ENCODE peak calls at places on chromosomes 7 and 10, in five cellular contexts. Q, J, K, F and V are unnamed samples.

GRCh38 chr7:19061331-19061730 is 56.1 kb downstream of the TWIST1 start:
- DNase-seq in Q (no peak), K (no peak), J (no peak), F (no peak), V (no peak)

GRCh38 chr7:45689797-45690761 is 115.9 kb downstream of the ADCY1 start:
- DNase-seq in K (no peak), F (no peak), Q (no peak), J (no peak), V (no peak)

GRCh38 chr7:158110661-158111555 is 476.7 kb downstream of the PTPRN2 start:
- DNase-seq in F (no peak), J (no peak), Q (peak; percentile 40), K (no peak), V (no peak)

GRCh38 chr7:136163333-136163732 is 186.2 kb upstream of the MTPN start:
- DNase-seq in F (no peak), Q (no peak), K (no peak), J (no peak), V (no peak)

GRCh38 chr10:120689766-120690539 is 161.2 kb upstream of the WDR11 start:
- DNase-seq in Q (no peak), K (no peak), J (no peak), F (no peak), V (no peak)

GRCh38 chr10:75018233-75018632 is 93.2 kb upstream of the SAMD8 start:
- DNase-seq in K (no peak), J (no peak), F (no peak), Q (no peak), V (no peak)

GRCh38 chr10:76491216-76491615 is 1059.8 kb downstream of the LRMDA start:
- DNase-seq in Q (no peak), F (no peak), J (no peak), K (no peak), V (no peak)

GRCh38 chr10:118721005-118721876 is 33.5 kb downstream of the CACUL1 start:
- DNase-seq in J (peak; percentile 50), K (peak; percentile 31), Q (peak; percentile 60), F (peak; percentile 34), V (no peak)

GRCh38 chr10:219731-220472 is 84.6 kb downstream of the ZMYND11 start:
- DNase-seq in J (no peak), F (no peak), K (no peak), Q (no peak), V (no peak)

GRCh38 chr10:62637249-62638061 is 167.1 kb upstream of the ADO start:
- DNase-seq in Q (peak; percentile 67), J (no peak), F (peak; percentile 20), K (no peak), V (no peak)

GRCh38 chr10:112813866-112814596 is 136.0 kb upstream of the TCF7L2 start:
- DNase-seq in K (no peak), Q (no peak), J (no peak), F (no peak), V (no peak)

GRCh38 chr10:88033380-88033779 is 170.0 kb downstream of the PTEN start:
- DNase-seq in Q (peak; percentile 31), F (no peak), K (no peak), J (no peak), V (no peak)

GRCh38 chr10:84179059-84179710 is 5.6 kb downstream of the GPR15LG start:
- DNase-seq in Q (no peak), K (no peak), J (no peak), F (no peak), V (peak; percentile 84)

GRCh38 chr10:110399163-110400094 is 94.7 kb upstream of the SMNDC1 start:
- DNase-seq in J (peak; percentile 95), Q (no peak), F (no peak), K (peak; percentile 90), V (no peak)

DNA sequence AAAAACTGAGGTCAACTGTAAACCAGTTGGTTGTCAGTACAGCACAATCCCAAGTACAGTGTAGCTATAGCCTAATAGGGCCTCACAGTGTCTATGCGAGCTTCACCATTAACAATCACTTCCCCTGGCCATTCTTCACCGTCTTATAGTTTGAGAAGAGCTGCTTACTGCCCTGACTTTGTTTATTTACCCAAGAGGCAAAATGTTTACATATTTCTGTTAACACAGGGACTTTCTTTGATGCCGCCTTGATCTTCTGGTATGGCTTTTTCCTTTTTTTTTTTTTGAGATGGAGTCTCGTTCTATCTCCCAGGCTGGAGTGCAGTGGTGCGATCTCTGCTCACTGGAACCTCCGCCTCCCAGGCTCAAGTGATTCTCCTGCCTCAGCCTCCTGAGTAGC is 3.3 kb downstream of the MYOF start:
- DNase-seq in K (no peak), J (no peak), Q (no peak), F (no peak), V (peak; percentile 3)
- H3K4me3 ChIP-seq in K (peak overlapping the region; percentile 61), J (no peak overlapping the region), Q (no peak overlapping the region), F (no peak overlapping the region), V (no peak overlapping the region)

GRCh38 chr10:35822316-35822715 is 180.2 kb upstream of the FZD8 start:
- DNase-seq in K (no peak), J (no peak), Q (peak; percentile 1), F (peak; percentile 75), V (peak; percentile 85)
- TF ChIP-seq CTCF in K (no peak), J (no peak), Q (no peak), F (peak; percentile 20), V (no peak)

GRCh38 chr7:95609277-95609971 is 13.1 kb upstream of the PDK4 start:
- DNase-seq in F (peak; percentile 55), Q (no peak), K (peak; percentile 12), J (no peak), V (peak; percentile 70)
- TF ChIP-seq POLR2A in F (no peak), Q (no peak), K (no peak), J (no peak), V (no peak)

DNA sequence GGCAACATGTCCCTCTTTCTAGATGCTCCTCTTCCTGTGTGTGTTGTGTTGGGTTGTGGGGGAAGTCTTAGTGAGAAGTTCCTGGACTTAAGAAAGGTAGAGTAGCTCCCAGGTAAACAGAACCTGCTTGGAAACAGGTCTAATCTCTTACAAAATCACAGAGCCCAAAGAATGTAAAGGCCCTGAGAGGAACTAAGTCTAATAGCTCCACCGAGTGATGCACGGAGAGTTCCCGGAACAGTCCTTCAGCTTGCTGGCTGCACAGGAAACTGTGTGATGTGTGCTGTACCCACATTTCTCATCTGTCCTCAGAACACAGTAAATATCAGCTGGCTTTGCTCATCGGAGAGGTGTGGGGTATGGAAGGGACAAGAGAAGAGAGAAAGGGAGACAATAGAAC is 182.6 kb upstream of the LYZL1 start:
- DNase-seq in J (no peak), F (no peak), K (no peak), Q (no peak), V (peak; percentile 45)
- H3K4me3 ChIP-seq in J (no peak overlapping the region), F (no peak overlapping the region), K (no peak overlapping the region), Q (no peak overlapping the region), V (no peak overlapping the region)

DNA sequence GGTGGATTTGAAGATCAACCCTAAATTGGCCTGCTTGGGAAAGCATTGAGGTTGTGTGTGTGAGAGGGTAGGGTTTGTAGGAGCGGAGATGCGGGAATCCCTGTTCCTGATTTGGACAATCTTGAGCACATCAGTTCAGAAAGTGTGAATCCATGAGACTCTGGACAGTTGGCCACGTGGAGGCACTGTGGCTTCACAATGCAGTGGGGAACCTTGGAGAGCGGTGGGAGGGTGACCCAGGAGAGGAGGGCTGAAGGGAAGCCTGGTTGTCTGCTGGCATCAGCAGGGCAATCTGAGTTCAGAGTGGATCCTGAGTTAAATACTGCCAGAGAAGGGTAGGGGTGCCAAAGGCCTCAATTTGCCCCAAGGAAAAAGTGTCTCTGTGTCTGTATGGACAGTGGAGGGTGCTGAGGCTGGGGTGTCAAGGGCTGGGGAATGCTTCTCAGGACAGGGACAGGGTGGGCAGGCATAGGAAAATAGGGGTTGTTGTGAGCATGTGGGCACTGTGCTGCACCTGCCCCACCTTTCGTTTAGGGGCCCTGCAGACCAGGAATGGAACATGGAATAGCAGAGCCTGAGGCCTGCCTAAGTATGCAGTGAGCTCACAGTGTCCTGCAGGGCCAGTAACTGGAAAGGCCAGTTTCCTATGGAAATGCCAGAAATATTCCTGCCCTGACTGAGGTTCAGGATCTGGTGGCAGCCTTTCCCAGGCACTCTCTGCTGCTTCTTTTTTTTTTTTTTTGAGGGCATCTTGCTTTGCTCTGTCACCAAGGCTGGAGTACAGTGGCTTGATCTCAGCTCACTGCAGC is 162.9 kb upstream of the PRSS58 start:
- DNase-seq in F (no peak), J (peak; percentile 8), Q (peak; percentile 60), K (peak; percentile 8), V (no peak)
- TF ChIP-seq CTCF in F (no peak), J (peak; percentile 36), Q (peak; percentile 63), K (peak; percentile 13), V (no peak)

DNA sequence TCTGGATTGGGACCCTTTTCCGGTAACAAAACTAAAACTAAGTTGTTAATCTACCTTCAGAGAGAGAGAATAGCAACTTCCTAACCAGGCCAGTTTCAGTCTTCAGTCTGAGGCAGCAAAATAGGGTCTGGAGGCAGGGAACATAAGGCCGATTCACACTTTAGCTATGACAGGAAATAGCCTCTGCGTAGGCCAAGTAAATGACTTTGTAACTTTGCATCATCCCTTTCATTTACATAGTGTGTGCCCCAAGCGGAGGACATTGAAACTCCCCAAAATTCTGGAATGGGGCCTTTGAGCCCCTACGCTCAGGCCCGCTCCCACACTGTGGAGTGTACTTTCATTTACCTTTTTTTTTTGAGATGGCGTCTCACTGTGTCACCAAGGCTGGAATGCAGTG is 1.7 kb upstream of the UPP1 start:
- DNase-seq in K (no peak), Q (peak; percentile 65), F (no peak), J (no peak), V (no peak)
- TF ChIP-seq POLR2A in K (no peak), Q (no peak), F (no peak), J (no peak), V (no peak)

DNA sequence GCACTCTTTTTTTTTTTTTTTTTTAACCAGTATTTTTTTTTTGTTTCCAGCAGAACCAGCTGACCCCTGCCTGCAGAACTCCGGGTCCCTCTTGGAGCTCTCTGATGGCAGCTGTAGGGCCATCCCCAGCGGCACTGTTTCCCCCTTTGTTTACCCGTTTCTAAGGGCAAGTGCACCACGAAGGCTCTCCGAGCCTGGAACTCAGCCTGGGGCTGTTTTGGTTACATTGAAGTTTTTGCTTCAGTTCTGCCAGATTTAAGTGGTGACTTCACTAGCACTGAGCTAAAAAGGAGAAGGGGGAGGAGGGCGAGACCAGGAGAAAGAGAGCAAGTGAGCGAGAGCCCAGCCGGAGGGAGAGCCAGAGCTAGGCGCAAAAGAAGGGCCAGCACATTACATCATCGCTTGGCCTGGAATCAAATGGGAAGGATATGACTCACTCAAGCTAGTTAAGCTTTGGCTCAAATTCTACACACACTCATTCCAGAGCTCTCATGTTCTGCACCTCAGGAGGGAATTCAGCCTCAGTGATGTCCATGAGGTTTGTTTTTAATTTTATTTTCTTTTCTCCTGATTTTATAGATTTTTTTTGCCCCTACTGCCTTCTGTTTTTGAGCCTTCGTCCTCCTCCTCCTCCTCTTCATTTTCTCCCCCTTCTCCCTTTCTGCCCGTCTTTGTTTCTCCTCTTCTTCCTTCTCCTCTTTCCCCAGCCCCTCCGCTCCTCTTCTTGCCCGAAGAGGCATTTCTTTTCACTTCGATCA is 272.3 kb downstream of the TRIL start:
- DNase-seq in K (peak; percentile 78), F (peak; percentile 95), J (peak; percentile 65), Q (peak; percentile 85), V (peak; percentile 96)
- H3K4me3 ChIP-seq in K (peak overlapping the region; percentile 39), F (peak overlapping the region; percentile 37), J (peak overlapping the region; percentile 21), Q (no peak overlapping the region), V (peak overlapping the region; percentile 20)

DNA sequence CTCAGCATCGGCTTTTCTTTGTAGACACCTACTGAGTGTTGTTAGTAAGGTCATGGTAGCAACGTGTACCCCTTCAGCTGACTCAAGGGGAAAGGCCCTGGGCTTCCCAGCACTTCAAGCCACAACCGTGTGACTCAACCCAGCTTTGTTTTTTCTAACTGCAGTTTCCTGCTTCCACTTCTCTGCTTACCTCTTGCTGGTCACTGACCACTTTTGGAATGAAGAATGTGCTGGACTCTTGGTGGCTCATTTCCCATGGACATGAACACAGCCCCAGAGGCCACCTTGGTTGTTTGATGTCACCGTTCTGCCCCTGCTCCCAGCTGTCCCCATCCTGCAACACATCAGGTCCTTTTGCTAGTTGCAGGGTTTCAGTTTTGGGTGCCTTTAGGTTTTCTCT is 69.5 kb upstream of the ZNF438 start:
- DNase-seq in F (no peak), Q (peak; percentile 43), K (peak; percentile 35), J (peak; percentile 85), V (no peak)
- TF ChIP-seq CTCF in F (no peak), Q (no peak), K (no peak), J (no peak), V (no peak)